ENCODE peak calls at places on chromosomes 4 and X, in nine cellular contexts. F is cardiac fibroblast; G is suprapubic skin; A is CD8-positive, alpha-beta T cell; B is hepatocyte; T is heart left ventricle; V is pancreas; W is astrocyte; N is brain microvascular endothelial cell. C is an unnamed sample.

GRCh38 chr4:10086506-10087120 is 30.0 kb downstream of the WDR1 start:
- DNase-seq in A (peak; percentile 6), V (peak; percentile 70), F (no peak), T (peak; percentile 46), N (no peak), B (no peak), W (no peak), G (peak; percentile 52), C (no peak)

GRCh38 chr4:39883645-39884044 is 94.1 kb downstream of the PDS5A start:
- DNase-seq in T (no peak), F (peak; percentile 16), A (no peak), W (peak; percentile 73), B (no peak), V (no peak), N (peak; percentile 45), G (no peak), C (no peak)

GRCh38 chrX:116232833-116233232 is 62.3 kb downstream of the AGTR2 start:
- DNase-seq in A (no peak), N (peak; percentile 37), G (no peak), T (no peak), V (no peak), F (peak; percentile 84), W (peak; percentile 74), B (peak; percentile 5), C (no peak)

GRCh38 chr4:1211371-1211770 is 37.6 kb downstream of the CTBP1 start:
- DNase-seq in T (peak; percentile 58), V (peak; percentile 31), W (no peak), G (peak; percentile 40), A (peak; percentile 18), B (no peak), N (no peak), F (no peak), C (no peak)

GRCh38 chrX:133053854-133054565 is 42.9 kb downstream of the USP26 start:
- DNase-seq in F (no peak), A (no peak), N (peak; percentile 0), T (no peak), W (peak; percentile 31), V (no peak), B (no peak), G (no peak), C (peak; percentile 69)

GRCh38 chr4:73104695-73105094 is 35.2 kb upstream of the COX18 start:
- DNase-seq in N (no peak), B (no peak), T (no peak), G (no peak), A (no peak), F (no peak), W (no peak), V (no peak), C (no peak)

GRCh38 chr4:156898373-156899117 is 73.1 kb downstream of the PDGFC start:
- DNase-seq in N (no peak), B (no peak), A (no peak), W (no peak), F (peak; percentile 52), G (no peak), V (no peak), T (no peak), C (no peak)

GRCh38 chr4:15451181-15451865 is 18.4 kb upstream of the CC2D2A start:
- DNase-seq in T (no peak), F (peak; percentile 70), V (no peak), W (peak; percentile 26), G (no peak), N (peak; percentile 20), A (no peak), B (no peak), C (no peak)

GRCh38 chrX:21374994-21375794 is 976 bp downstream of the CNKSR2 start:
- DNase-seq in V (peak; percentile 74), W (no peak), F (no peak), N (no peak), T (no peak), B (peak; percentile 5), A (peak; percentile 19), G (no peak), C (no peak)

GRCh38 chr4:117637347-117637746 is 396.9 kb upstream of the NDST3 start:
- DNase-seq in W (no peak), G (no peak), F (no peak), V (no peak), N (no peak), B (no peak), A (no peak), T (no peak), C (no peak)

GRCh38 chr4:10102193-10102980 is 14.2 kb downstream of the WDR1 start:
- DNase-seq in G (peak; percentile 58), B (no peak), A (no peak), T (no peak), N (no peak), V (peak; percentile 25), F (no peak), W (no peak), C (no peak)

GRCh38 chr4:107853444-107854325 is 29.0 kb downstream of the SGMS2 start:
- DNase-seq in N (peak; percentile 73), T (no peak), W (peak; percentile 83), F (peak; percentile 80), G (no peak), B (peak; percentile 48), V (no peak), A (no peak), C (peak; percentile 92)

GRCh38 chr4:11402192-11402591 is 26.5 kb downstream of the HS3ST1 start:
- DNase-seq in G (no peak), F (no peak), W (no peak), V (no peak), B (no peak), A (no peak), T (no peak), N (no peak), C (no peak)

GRCh38 chr4:118213101-118213500 is 139.7 kb downstream of the PRSS12 start:
- DNase-seq in A (no peak), W (no peak), N (no peak), F (no peak), V (no peak), B (no peak), T (no peak), G (no peak), C (no peak)

GRCh38 chr4:5993876-5994811 is 24.1 kb downstream of the C4orf50 start:
- DNase-seq in A (no peak), W (no peak), G (peak; percentile 38), T (no peak), F (no peak), B (no peak), N (no peak), V (no peak), C (no peak)

GRCh38 chr4:54230479-54231418 is 1.7 kb downstream of the PDGFRA start:
- DNase-seq in N (peak; percentile 8), F (peak; percentile 69), V (peak; percentile 72), W (peak; percentile 62), T (peak; percentile 75), A (no peak), B (peak; percentile 23), G (peak; percentile 74), C (no peak)
- H3K4me3 ChIP-seq in N (peak overlapping the region; percentile 60), F (peak overlapping the region; percentile 92), V (peak overlapping the region; percentile 62), W (peak overlapping the region; percentile 69), T (peak overlapping the region; percentile 74), A (no peak overlapping the region), B (peak overlapping the region; percentile 94), G (peak overlapping the region; percentile 54), C (no peak overlapping the region)

DNA sequence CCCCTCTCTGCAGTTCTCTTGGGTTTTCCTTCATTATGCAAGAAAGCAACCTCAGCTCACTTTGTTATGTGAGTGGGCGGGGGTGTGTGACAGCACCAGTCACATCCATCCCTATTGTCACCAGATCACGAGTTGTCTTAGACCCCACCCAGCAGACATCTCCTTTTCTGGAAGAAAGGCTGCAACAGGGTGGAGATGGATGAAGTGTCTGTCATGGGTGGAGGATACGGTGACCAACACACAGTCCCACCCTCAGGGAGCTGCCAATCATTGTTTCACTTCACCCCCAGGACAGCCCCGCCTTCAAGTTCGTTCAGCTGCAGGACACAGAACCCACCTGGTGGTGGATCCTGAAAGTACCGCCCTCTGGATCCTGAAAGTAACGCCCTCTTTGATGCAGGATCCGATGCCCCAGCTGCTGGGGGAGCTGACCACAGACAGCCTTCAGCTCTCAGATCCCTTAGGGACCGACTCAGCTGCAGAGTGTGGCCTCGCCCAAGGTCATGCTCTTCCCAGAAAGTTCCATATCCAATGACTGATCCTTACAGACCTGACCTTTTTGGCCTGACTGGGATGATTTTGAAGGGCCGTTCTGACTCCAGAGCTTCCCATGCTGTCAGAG is 79.7 kb downstream of the SMIM20 start:
- DNase-seq in V (no peak), B (peak; percentile 22), G (no peak), N (no peak), T (no peak), F (peak; percentile 36), W (peak; percentile 35), A (no peak), C (no peak)
- TF ChIP-seq CTCF in V (no peak), B (peak; percentile 13), G (no peak), N (peak; percentile 64), T (peak; percentile 9), F (peak; percentile 46), W (no peak), A (no peak), C (peak; percentile 41)

GRCh38 chrX:2689773-2690666 is 1.1 kb upstream of the CD99 start:
- DNase-seq in A (no peak), B (peak; percentile 87), V (peak; percentile 84), G (no peak), N (no peak), F (no peak), T (no peak), W (no peak), C (no peak)
- H3K4me3 ChIP-seq in A (no peak overlapping the region), B (no peak overlapping the region), V (peak overlapping the region; percentile 89), G (peak overlapping the region; percentile 94), N (peak overlapping the region; percentile 76), F (no peak overlapping the region), T (peak overlapping the region; percentile 95), W (peak overlapping the region; percentile 3), C (peak overlapping the region; percentile 78)

DNA sequence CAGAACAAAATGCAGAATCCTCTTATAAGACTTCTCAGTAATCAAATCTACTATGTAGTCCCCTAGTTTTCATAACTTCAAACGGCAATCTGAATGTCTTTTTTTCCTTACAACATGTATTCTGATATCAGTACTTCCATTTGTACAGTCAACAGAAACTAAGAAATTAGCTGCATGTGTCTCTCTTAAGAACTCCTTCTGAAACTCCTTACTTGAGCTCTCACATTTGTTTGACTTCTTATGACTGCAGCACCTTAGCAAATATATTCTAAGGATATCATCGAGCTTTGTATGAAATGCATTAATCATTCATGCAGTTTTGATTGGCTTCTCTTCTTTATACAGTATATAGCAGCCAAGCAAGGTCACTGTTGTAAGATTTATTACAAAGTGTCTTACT is 77.0 kb downstream of the TMEM47 start:
- DNase-seq in B (no peak), W (no peak), V (no peak), G (no peak), F (no peak), N (no peak), A (no peak), T (no peak), C (no peak)
- TF ChIP-seq CTCF in B (no peak), W (no peak), V (no peak), G (no peak), F (no peak), N (no peak), A (no peak), T (no peak), C (no peak)

DNA sequence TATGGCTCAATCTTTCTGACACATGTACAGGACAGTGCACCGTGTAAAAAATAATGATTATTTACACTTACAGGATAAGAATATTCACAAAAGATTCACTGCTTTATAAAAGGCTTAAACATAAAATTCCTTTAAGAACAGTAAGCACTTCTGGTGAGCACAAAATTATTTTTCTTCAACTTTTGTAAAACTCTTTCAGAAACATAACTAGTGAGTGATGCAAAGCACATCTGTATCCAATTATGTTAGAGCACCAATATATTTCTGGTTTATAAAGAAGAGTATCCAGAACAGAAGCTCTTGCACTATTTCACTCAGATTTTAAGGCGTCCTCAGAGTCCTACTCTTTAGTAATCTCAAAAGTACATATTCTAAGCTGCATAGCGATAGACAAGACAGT is 275.9 kb downstream of the C4orf33 start:
- DNase-seq in N (no peak), B (no peak), W (no peak), T (no peak), G (no peak), F (no peak), A (no peak), V (no peak), C (no peak)
- H3K4me3 ChIP-seq in N (no peak overlapping the region), B (no peak overlapping the region), W (no peak overlapping the region), T (no peak overlapping the region), G (no peak overlapping the region), F (no peak overlapping the region), A (no peak overlapping the region), V (no peak overlapping the region), C (no peak overlapping the region)

C was measured in retinal pigment epithelial cell.